ENCODE peak calls at places on chromosomes 4 and X, in six cellular contexts. P is NCI-H510A treated with DMSO at 0.1 percent for 48 hours, X is nephron progenitor cell, B is AG08395, I is fibroblast of villous mesenchyme, N is sciatic nerve. S is an unnamed sample.

GRCh38 chr4:94532016-94532789 is 80.5 kb downstream of the PDLIM5 start:
- DNase-seq in P (no peak), X (no peak), B (no peak), I (peak; percentile 53), N (no peak), S (no peak)

GRCh38 chr4:8176547-8177399 is 18.2 kb upstream of the ABLIM2 start:
- DNase-seq in P (peak; percentile 74), X (peak; percentile 66), B (peak; percentile 75), I (peak; percentile 75), N (no peak), S (no peak)

GRCh38 chrX:50067435-50068292 is 133.1 kb downstream of the AKAP4 start:
- DNase-seq in P (peak; percentile 6), X (peak; percentile 42), B (no peak), I (no peak), N (no peak), S (no peak)

GRCh38 chr4:114399085-114399484 is 199.5 kb upstream of the UGT8 start:
- DNase-seq in P (no peak), X (peak; percentile 25), B (no peak), I (no peak), N (no peak), S (no peak)

GRCh38 chrX:130086414-130087207 is 23.7 kb downstream of the ELF4 start:
- DNase-seq in P (no peak), X (no peak), B (no peak), I (no peak), N (no peak), S (no peak)

GRCh38 chr4:37734989-37735388 is 48.8 kb upstream of the RELL1 start:
- DNase-seq in P (no peak), X (no peak), B (no peak), I (no peak), N (no peak), S (no peak)

GRCh38 chr4:57499786-57500185 is 389.6 kb upstream of the IGFBP7 start:
- DNase-seq in P (no peak), X (no peak), B (no peak), I (no peak), N (no peak), S (no peak)

GRCh38 chr4:8735236-8736082 is 136.2 kb downstream of the HMX1 start:
- DNase-seq in P (no peak), X (no peak), B (no peak), I (no peak), N (no peak), S (no peak)

GRCh38 chr4:150209140-150209829 is 131.0 kb downstream of the DCLK2 start:
- DNase-seq in P (peak; percentile 15), X (peak; percentile 69), B (peak; percentile 52), I (peak; percentile 81), N (peak; percentile 79), S (no peak)

GRCh38 chr4:15938182-15938581 is 358 bp downstream of the FGFBP1 start:
- DNase-seq in P (peak; percentile 5), X (peak; percentile 27), B (no peak), I (no peak), N (no peak), S (no peak)

GRCh38 chr4:110597582-110597981 is 25.3 kb downstream of the PITX2 start:
- DNase-seq in P (no peak), X (no peak), B (no peak), I (no peak), N (no peak), S (no peak)

GRCh38 chr4:26248647-26249046 is 72.2 kb upstream of the RBPJ start:
- DNase-seq in P (peak; percentile 32), X (no peak), B (peak; percentile 30), I (peak; percentile 87), N (no peak), S (no peak)

S was measured in coronary artery.